ENCODE peak calls at places on chromosomes 3 and 15, in six cellular contexts. F is stimulated activated CD8-positive, alpha-beta memory T cell treated with anti-CD3 and anti-CD28 coated beads, Interleukin-7, amount 100 ng/mL, for 1 hour; R is A673; X is endothelial cell; L is spleen; Y is AG04450. B is an unnamed sample.

GRCh38 chr3:14360123-14360881 is 42.1 kb upstream of the SLC6A6 start:
- DNase-seq in F (no peak), X (no peak), R (no peak), Y (no peak), L (no peak), B (no peak)

GRCh38 chr3:45948409-45948808 is 5.1 kb downstream of the CXCR6 start:
- DNase-seq in F (no peak), Y (peak; percentile 42), R (no peak), X (no peak), L (no peak), B (no peak)

GRCh38 chr3:35643391-35643790 is 4.1 kb downstream of the ARPP21 start:
- DNase-seq in F (no peak), L (no peak), Y (no peak), R (no peak), X (no peak), B (no peak)

GRCh38 chr3:183291511-183292031 is 38.5 kb downstream of the B3GNT5 start:
- DNase-seq in X (no peak), L (no peak), F (no peak), R (no peak), Y (no peak), B (no peak)

GRCh38 chr15:101406014-101406413 is 83.5 kb downstream of the PCSK6 start:
- DNase-seq in X (no peak), R (no peak), F (no peak), Y (no peak), L (no peak), B (no peak)

GRCh38 chr15:70801111-70801510 is 37.8 kb upstream of the UACA start:
- DNase-seq in Y (no peak), L (no peak), R (no peak), X (no peak), F (no peak), B (no peak)

GRCh38 chr15:101266034-101266433 is 11.3 kb downstream of the SELENOS start:
- DNase-seq in L (no peak), R (no peak), Y (no peak), F (no peak), X (no peak), B (no peak)

GRCh38 chr3:73502609-73503560 is 121.9 kb downstream of the PDZRN3 start:
- DNase-seq in L (peak; percentile 81), Y (peak; percentile 85), F (no peak), X (peak; percentile 71), R (peak; percentile 49), B (peak; percentile 78)

GRCh38 chr15:93266291-93266690 is 177.3 kb upstream of the RGMA start:
- DNase-seq in R (no peak), Y (no peak), X (peak; percentile 24), F (no peak), L (no peak), B (no peak)

GRCh38 chr3:3778641-3779270 is 20.5 kb upstream of the LRRN1 start:
- DNase-seq in Y (no peak), X (no peak), L (no peak), R (no peak), F (no peak), B (no peak)

GRCh38 chr3:135982922-135983581 is 17.5 kb downstream of the PPP2R3A start:
- DNase-seq in X (no peak), Y (no peak), R (no peak), L (no peak), F (no peak), B (no peak)

GRCh38 chr3:120985242-120985641 is 77.2 kb downstream of the STXBP5L start:
- DNase-seq in R (no peak), L (no peak), F (no peak), X (no peak), Y (no peak), B (no peak)

B was measured in body of pancreas.